ENCODE peak calls at places on chromosomes 16 and 17, in seven cellular contexts. M, F, V, J, K, I and X are unnamed samples.

GRCh38 chr16:85563515-85564276 is 49.4 kb upstream of the GSE1 start:
- DNase-seq in J (no peak), F (no peak), K (peak; percentile 47), V (no peak), I (no peak), M (no peak), X (peak; percentile 83)

GRCh38 chr17:7239091-7240027 is at the start of gene PHF23:
- DNase-seq in K (peak; percentile 99), J (peak; percentile 99), M (peak; percentile 100), V (peak; percentile 94), F (peak; percentile 99), I (peak; percentile 94), X (peak; percentile 97)

GRCh38 chr17:29073045-29073444 is 30.1 kb downstream of the PIPOX start:
- DNase-seq in F (no peak), M (no peak), V (no peak), J (no peak), K (no peak), I (no peak), X (no peak)

GRCh38 chr17:68457168-68457538 is at the start of gene WIPI1:
- DNase-seq in K (no peak), I (no peak), M (no peak), F (no peak), V (no peak), J (peak; percentile 10), X (no peak)

GRCh38 chr17:77556408-77557068 is 402.0 kb upstream of the TNRC6C start:
- DNase-seq in M (no peak), F (no peak), K (no peak), I (no peak), V (peak; percentile 69), J (no peak), X (no peak)

GRCh38 chr16:13036600-13036999 is 135.2 kb downstream of the SHISA9 start:
- DNase-seq in M (peak; percentile 39), V (no peak), I (no peak), J (no peak), F (peak; percentile 91), K (peak; percentile 34), X (no peak)

GRCh38 chr16:83969771-83970429 is 1.9 kb downstream of the NECAB2 start:
- DNase-seq in K (no peak), F (no peak), V (peak; percentile 19), J (no peak), I (no peak), M (no peak), X (no peak)

GRCh38 chr16:89237733-89238132 is 20.2 kb downstream of the ZNF778 start:
- DNase-seq in M (no peak), V (no peak), F (no peak), I (no peak), K (no peak), J (no peak), X (no peak)

GRCh38 chr16:67860589-67861398 is 12.1 kb upstream of the EDC4 start:
- DNase-seq in K (peak; percentile 85), V (no peak), F (no peak), M (peak; percentile 53), J (peak; percentile 63), I (no peak), X (no peak)